ENCODE peak calls at places on chromosome 2, in nine cellular contexts. I is tibial artery; F is activated naive CD4-positive, alpha-beta T cell treated with Interleukin-2 at 50 U/mL for 16 hours; X is endothelial cell; A is NCI-H2081; Q is D341Med; E is K562; M is left ventricle myocardium inferior; K is GF-D8. T is an unnamed sample.

GRCh38 chr2:102256281-102256680 is 55.1 kb upstream of the IL1RL1 start:
- DNase-seq in I (no peak), F (no peak), X (no peak), A (no peak), Q (no peak), E (no peak), M (no peak), K (no peak), T (no peak)

GRCh38 chr2:37615808-37616673 is 55.4 kb downstream of the CDC42EP3 start:
- DNase-seq in I (peak), F (peak), X (no peak), A (no peak), Q (no peak), E (no peak), M (peak), K (no peak), T (peak)

GRCh38 chr2:42223822-42224268 is 54.7 kb downstream of the EML4 start:
- DNase-seq in I (no peak), F (no peak), X (no peak), A (no peak), Q (no peak), E (no peak), M (no peak), K (no peak), T (no peak)

GRCh38 chr2:240997856-240998705 is at the start of gene SNED1:
- DNase-seq in I (peak), F (peak), X (peak), A (peak), Q (peak), E (peak), M (peak), K (no peak), T (no peak)

GRCh38 chr2:236794074-236794473 is 224.4 kb downstream of the ACKR3 start:
- DNase-seq in I (no peak), F (no peak), X (no peak), A (no peak), Q (no peak), E (no peak), M (no peak), K (no peak), T (no peak)

GRCh38 chr2:239832101-239832994 is 192.8 kb downstream of the NDUFA10 start:
- DNase-seq in I (no peak), F (no peak), X (no peak), A (no peak), Q (peak), E (no peak), M (no peak), K (no peak), T (no peak)

GRCh38 chr2:161208527-161209139 is 48.4 kb downstream of the TANK start:
- DNase-seq in I (no peak), F (no peak), X (no peak), A (no peak), Q (no peak), E (peak), M (no peak), K (no peak), T (no peak)

GRCh38 chr2:239143858-239144712 is 256.7 kb downstream of the HDAC4 start:
- DNase-seq in I (no peak), F (no peak), X (peak), A (peak), Q (peak), E (peak), M (no peak), K (no peak), T (peak)

GRCh38 chr2:150140777-150141176 is 346.7 kb downstream of the RND3 start:
- DNase-seq in I (no peak), F (no peak), X (no peak), A (no peak), Q (no peak), E (no peak), M (no peak), K (no peak), T (no peak)

GRCh38 chr2:237178396-237178795 is 92.7 kb downstream of the COPS8 start:
- DNase-seq in I (no peak), F (no peak), X (no peak), A (no peak), Q (no peak), E (no peak), M (no peak), K (no peak), T (no peak)

GRCh38 chr2:189116059-189116458 is 63.5 kb downstream of the COL5A2 start:
- DNase-seq in I (no peak), F (no peak), X (no peak), A (no peak), Q (no peak), E (no peak), M (no peak), K (no peak), T (no peak)

GRCh38 chr2:30862054-30862651 is 54.9 kb upstream of the CAPN13 start:
- DNase-seq in I (peak), F (peak), X (peak), A (no peak), Q (peak), E (peak), M (peak), K (peak), T (no peak)

GRCh38 chr2:10441966-10442365 is 6.2 kb downstream of the ODC1 start:
- DNase-seq in I (no peak), F (no peak), X (no peak), A (no peak), Q (no peak), E (no peak), M (no peak), K (no peak), T (no peak)

GRCh38 chr2:216742411-216742810 is 47.1 kb upstream of the IGFBP5 start:
- DNase-seq in I (peak), F (no peak), X (no peak), A (no peak), Q (no peak), E (no peak), M (peak), K (no peak), T (no peak)

GRCh38 chr2:200905618-200906296 is 16.6 kb downstream of the NIF3L1 start:
- DNase-seq in I (peak), F (peak), X (peak), A (peak), Q (peak), E (peak), M (peak), K (peak), T (no peak)

GRCh38 chr2:25482341-25482740 is 140.6 kb upstream of the DNMT3A start:
- DNase-seq in I (no peak), F (no peak), X (no peak), A (no peak), Q (no peak), E (no peak), M (no peak), K (no peak), T (no peak)

GRCh38 chr2:157327621-157328102 is 2.0 kb upstream of the ERMN start:
- DNase-seq in I (peak), F (peak), X (peak), A (peak), Q (peak), E (peak), M (peak), K (no peak), T (peak)

GRCh38 chr2:232436381-232437129 is 19.4 kb upstream of the ALPI start:
- DNase-seq in I (no peak), F (no peak), X (no peak), A (no peak), Q (peak), E (no peak), M (no peak), K (no peak), T (no peak)

GRCh38 chr2:11072550-11072949 is 82.7 kb upstream of the SLC66A3 start:
- DNase-seq in I (no peak), F (no peak), X (no peak), A (no peak), Q (no peak), E (no peak), M (no peak), K (no peak), T (no peak)

GRCh38 chr2:196113061-196113974 is 44.7 kb upstream of the DNAH7 start:
- DNase-seq in I (peak), F (no peak), X (no peak), A (no peak), Q (no peak), E (no peak), M (no peak), K (no peak), T (no peak)

GRCh38 chr2:23137161-23137560 is 247.8 kb upstream of the KLHL29 start:
- DNase-seq in I (no peak), F (no peak), X (no peak), A (no peak), Q (no peak), E (no peak), M (no peak), K (no peak), T (no peak)

GRCh38 chr2:147910990-147911473 is 66.2 kb downstream of the ACVR2A start:
- DNase-seq in I (no peak), F (peak), X (peak), A (peak), Q (peak), E (peak), M (no peak), K (no peak), T (no peak)